ENCODE peak calls at places on chromosomes 3 and 15, in four cellular contexts. One of them, this sample, is unnamed.

GRCh38 chr3:129305592-129306091 is 27.0 kb downstream of the HMCES start:
- DNase-seq in uterus: peak; percentile 90
- DNase-seq in A549: no peak
- DNase-seq in fibroblast of lung: peak; percentile 94
- DNase-seq in this sample: no peak

GRCh38 chr3:148101061-148101460 is 596.6 kb upstream of the AGTR1 start:
- DNase-seq in uterus: no peak
- DNase-seq in A549: no peak
- DNase-seq in fibroblast of lung: peak; percentile 70
- DNase-seq in this sample: no peak

GRCh38 chr3:159189994-159190669 is 388.3 kb downstream of the MFSD1 start:
- DNase-seq in uterus: no peak
- DNase-seq in A549: no peak
- DNase-seq in fibroblast of lung: peak; percentile 94
- DNase-seq in this sample: no peak

GRCh38 chr3:107981471-107982111 is 109.2 kb downstream of the CD47 start:
- DNase-seq in uterus: no peak
- DNase-seq in A549: no peak
- DNase-seq in fibroblast of lung: no peak
- DNase-seq in this sample: peak; percentile 64

GRCh38 chr15:81322708-81323253 is 1.2 kb downstream of the STARD5 start:
- DNase-seq in uterus: no peak
- DNase-seq in A549: no peak
- DNase-seq in fibroblast of lung: no peak
- DNase-seq in this sample: no peak

GRCh38 chr3:51500632-51501131 is 867 bp upstream of the DCAF1 start:
- DNase-seq in uterus: peak; percentile 28
- DNase-seq in A549: no peak
- DNase-seq in fibroblast of lung: no peak
- DNase-seq in this sample: no peak

GRCh38 chr3:150049317-150049716 is 78.6 kb upstream of the PFN2 start:
- DNase-seq in uterus: no peak
- DNase-seq in A549: no peak
- DNase-seq in fibroblast of lung: peak; percentile 25
- DNase-seq in this sample: no peak

GRCh38 chr15:28269097-28269496 is 52.9 kb downstream of the HERC2 start:
- DNase-seq in uterus: no peak
- DNase-seq in A549: no peak
- DNase-seq in fibroblast of lung: no peak
- DNase-seq in this sample: no peak

GRCh38 chr3:149212386-149212785 is 9.2 kb downstream of the CP start:
- DNase-seq in uterus: no peak
- DNase-seq in A549: no peak
- DNase-seq in fibroblast of lung: no peak
- DNase-seq in this sample: peak; percentile 53

GRCh38 chr15:89459271-89460038 is 36.9 kb downstream of the RHCG start:
- DNase-seq in uterus: no peak
- DNase-seq in A549: no peak
- DNase-seq in fibroblast of lung: no peak
- DNase-seq in this sample: peak; percentile 43

GRCh38 chr3:195208631-195209030 is 62.3 kb downstream of the XXYLT1 start:
- DNase-seq in uterus: peak; percentile 15
- DNase-seq in A549: no peak
- DNase-seq in fibroblast of lung: no peak
- DNase-seq in this sample: no peak

GRCh38 chr3:186705882-186706780 is 11.0 kb upstream of the KNG1 start:
- DNase-seq in uterus: no peak
- DNase-seq in A549: no peak
- DNase-seq in fibroblast of lung: no peak
- DNase-seq in this sample: no peak

GRCh38 chr3:168272343-168272984 is 176.7 kb upstream of the GOLIM4 start:
- DNase-seq in uterus: no peak
- DNase-seq in A549: no peak
- DNase-seq in fibroblast of lung: peak; percentile 30
- DNase-seq in this sample: no peak

GRCh38 chr3:125280966-125281365 is 68.4 kb upstream of the SLC12A8 start:
- DNase-seq in uterus: no peak
- DNase-seq in A549: no peak
- DNase-seq in fibroblast of lung: peak; percentile 89
- DNase-seq in this sample: no peak

GRCh38 chr15:66254364-66255292 is 1.1 kb upstream of the MEGF11 start:
- DNase-seq in uterus: no peak
- DNase-seq in A549: no peak
- DNase-seq in fibroblast of lung: no peak
- DNase-seq in this sample: no peak

GRCh38 chr3:128709506-128710210 is 16.3 kb upstream of the RAB7A start:
- DNase-seq in uterus: no peak
- DNase-seq in A549: no peak
- DNase-seq in fibroblast of lung: no peak
- DNase-seq in this sample: peak; percentile 56

GRCh38 chr3:18593231-18593630 is 168.1 kb upstream of the SATB1 start:
- DNase-seq in uterus: no peak
- DNase-seq in A549: no peak
- DNase-seq in fibroblast of lung: no peak
- DNase-seq in this sample: no peak

GRCh38 chr3:42114130-42114529 is 23.0 kb downstream of the TRAK1 start:
- DNase-seq in uterus: no peak
- DNase-seq in A549: no peak
- DNase-seq in fibroblast of lung: no peak
- DNase-seq in this sample: no peak

GRCh38 chr3:42117175-42118008 is 26.2 kb downstream of the TRAK1 start:
- DNase-seq in uterus: peak; percentile 46
- DNase-seq in A549: peak; percentile 29
- DNase-seq in fibroblast of lung: peak; percentile 84
- DNase-seq in this sample: peak; percentile 59

GRCh38 chr3:42115946-42116345 is 24.8 kb downstream of the TRAK1 start:
- DNase-seq in uterus: no peak
- DNase-seq in A549: no peak
- DNase-seq in fibroblast of lung: no peak
- DNase-seq in this sample: no peak

GRCh38 chr3:42116466-42116865 is 25.3 kb downstream of the TRAK1 start:
- DNase-seq in uterus: no peak
- DNase-seq in A549: no peak
- DNase-seq in fibroblast of lung: peak; percentile 70
- DNase-seq in this sample: no peak

DNA sequence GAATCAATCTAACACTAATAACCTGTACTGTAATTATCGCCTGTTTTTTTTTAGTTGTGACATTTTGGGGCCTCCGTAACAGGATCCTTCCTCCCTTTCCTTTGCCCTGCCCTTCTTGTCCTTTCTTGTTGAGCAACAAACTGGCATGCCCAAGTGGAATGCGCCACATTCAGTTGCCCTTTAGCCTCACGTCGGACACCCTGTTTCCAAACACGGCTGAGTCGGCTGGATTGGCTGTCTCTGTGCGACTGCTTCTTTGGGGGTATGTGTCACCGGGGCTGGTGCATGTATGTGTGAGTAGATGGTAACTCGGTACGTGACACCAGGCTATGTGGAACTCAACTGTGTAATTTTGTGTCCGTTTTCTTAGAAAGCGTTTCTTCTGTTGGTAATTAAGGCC is 24.1 kb downstream of the TRAK1 start:
- DNase-seq in uterus: no peak
- DNase-seq in A549: no peak
- DNase-seq in fibroblast of lung: no peak
- DNase-seq in this sample: no peak
- H3K4me1 ChIP-seq in uterus: peaks cover 4% of the 10 kb centered on the region
- H3K4me1 ChIP-seq in A549: peaks cover 15% of the 10 kb centered on the region
- H3K4me1 ChIP-seq in fibroblast of lung: peaks cover 11% of the 10 kb centered on the region
- H3K4me1 ChIP-seq in this sample: peaks cover 30% of the 10 kb centered on the region

GRCh38 chr3:14915636-14916222 is 31.7 kb upstream of the NR2C2 start:
- DNase-seq in uterus: no peak
- DNase-seq in A549: peak; percentile 20
- DNase-seq in fibroblast of lung: no peak
- DNase-seq in this sample: no peak
- TF ChIP-seq CTCF in uterus: no peak
- TF ChIP-seq CTCF in A549: no peak
- TF ChIP-seq CTCF in fibroblast of lung: peak; percentile 4
- TF ChIP-seq CTCF in this sample: no peak

DNA sequence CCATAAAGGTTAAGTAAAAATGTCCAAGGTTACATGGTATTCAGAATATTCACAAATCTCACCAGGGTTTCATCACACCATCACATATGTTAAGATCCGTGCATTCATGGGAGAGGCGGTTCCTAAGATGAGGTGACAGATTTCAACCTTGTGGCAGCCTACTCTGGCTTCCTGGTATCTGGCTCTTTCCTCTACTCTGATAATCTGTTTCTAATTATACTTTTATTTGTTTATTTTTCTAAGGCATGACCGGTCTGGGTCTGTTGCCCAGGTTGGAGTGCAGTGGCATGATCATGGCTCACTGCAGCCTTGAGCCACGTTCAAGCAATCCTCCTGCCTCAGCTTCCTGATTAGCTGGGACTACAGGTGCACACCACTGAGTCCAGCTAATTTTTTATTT is 34.4 kb downstream of the RAF1 start:
- DNase-seq in uterus: no peak
- DNase-seq in A549: no peak
- DNase-seq in fibroblast of lung: peak; percentile 40
- DNase-seq in this sample: no peak
- H3K4me1 ChIP-seq in uterus: peaks cover 7% of the 10 kb centered on the region
- H3K4me1 ChIP-seq in A549: peaks cover 7% of the 10 kb centered on the region
- H3K4me1 ChIP-seq in fibroblast of lung: peaks cover 5% of the 10 kb centered on the region
- H3K4me1 ChIP-seq in this sample: peaks cover 5% of the 10 kb centered on the region

GRCh38 chr3:2097641-2098191 is 950 bp upstream of the CNTN4 start:
- DNase-seq in uterus: no peak
- DNase-seq in A549: no peak
- DNase-seq in fibroblast of lung: no peak
- DNase-seq in this sample: peak; percentile 36

GRCh38 chr3:2096196-2096595 is 2.5 kb upstream of the CNTN4 start:
- DNase-seq in uterus: no peak
- DNase-seq in A549: no peak
- DNase-seq in fibroblast of lung: no peak
- DNase-seq in this sample: no peak

GRCh38 chr3:2099028-2099671 is 484 bp downstream of the CNTN4 start:
- DNase-seq in uterus: peak; percentile 19
- DNase-seq in A549: no peak
- DNase-seq in fibroblast of lung: no peak
- DNase-seq in this sample: peak; percentile 36

GRCh38 chr3:2099779-2100191 is 1.1 kb downstream of the CNTN4 start:
- DNase-seq in uterus: no peak
- DNase-seq in A549: no peak
- DNase-seq in fibroblast of lung: no peak
- DNase-seq in this sample: no peak

DNA sequence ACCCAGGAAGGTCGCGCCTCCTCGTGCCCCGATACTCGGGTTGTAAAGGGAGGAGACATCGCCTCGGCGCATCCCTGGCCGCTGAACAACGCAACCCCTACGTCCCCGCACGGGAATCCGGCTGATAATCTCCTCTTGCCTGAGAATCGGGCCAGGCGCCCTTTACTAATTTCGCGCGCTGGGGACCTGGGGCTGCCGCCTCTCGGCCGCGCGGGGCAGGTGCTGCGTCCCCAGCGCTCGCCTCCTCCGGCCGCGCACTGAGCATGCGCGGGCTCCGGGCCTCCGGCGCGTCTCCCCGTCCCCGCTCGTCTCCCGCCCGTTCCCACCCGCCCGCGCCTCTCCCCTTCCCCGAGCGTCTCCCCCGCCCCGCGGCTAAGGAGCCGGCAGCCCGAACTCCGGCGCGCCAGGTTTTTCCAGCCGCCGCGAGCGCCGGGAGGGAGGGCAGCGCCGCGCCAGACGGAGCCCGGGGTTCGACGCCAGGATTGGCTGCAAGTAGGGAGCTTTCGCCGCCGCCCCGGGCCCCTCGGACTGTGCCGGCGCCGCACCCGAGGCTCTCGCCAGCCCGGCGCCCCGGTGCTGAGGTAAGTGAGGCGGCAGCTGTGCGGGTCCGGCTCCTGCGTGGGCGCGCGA is at the start of gene CNTN4:
- DNase-seq in uterus: peak; percentile 63
- DNase-seq in A549: peak; percentile 23
- DNase-seq in fibroblast of lung: no peak
- DNase-seq in this sample: peak; percentile 86
- TF ChIP-seq CTCF in uterus: no peak
- TF ChIP-seq CTCF in A549: no peak
- TF ChIP-seq CTCF in fibroblast of lung: no peak
- TF ChIP-seq CTCF in this sample: no peak